ENCODE peak calls at places on chromosomes 7 and 10, in four cellular contexts. M is globus pallidus, C is GDM1, R is lower lobe of right lung. B is an unnamed sample.
A peak's percentile ranks its signal among the peaks of the same experiment; 100 is the strongest.

GRCh38 chr10:13792011-13792410 is 205.2 kb downstream of the PRPF18 start:
- DNase-seq in M (no peak), C (no peak), R (no peak), B (no peak)

GRCh38 chr7:150983893-150984368 is 5.8 kb upstream of the KCNH2 start:
- DNase-seq in M (no peak), C (no peak), R (no peak), B (no peak)

GRCh38 chr10:6119962-6120361 is 31.1 kb downstream of the RBM17 start:
- DNase-seq in M (no peak), C (no peak), R (no peak), B (no peak)

GRCh38 chr10:23171232-23171876 is 20.8 kb upstream of the PTF1A start:
- DNase-seq in M (no peak), C (no peak), R (no peak), B (no peak)

GRCh38 chr10:32093650-32094049 is 37.4 kb upstream of the KIF5B start:
- DNase-seq in M (no peak), C (no peak), R (no peak), B (no peak)

GRCh38 chr10:117346574-117346973 is 28.7 kb downstream of the PDZD8 start:
- DNase-seq in M (no peak), C (no peak), R (no peak), B (no peak)

GRCh38 chr7:122013070-122013469 is 131.0 kb downstream of the AASS start:
- DNase-seq in M (no peak), C (no peak), R (no peak), B (no peak)

GRCh38 chr7:137151056-137151731 is 192.3 kb downstream of the PTN start:
- DNase-seq in M (no peak), C (no peak), R (no peak), B (no peak)

GRCh38 chr7:107563072-107563760 is 504 bp downstream of the COG5 start:
- DNase-seq in M (no peak), C (no peak), R (no peak), B (peak; percentile 18)

GRCh38 chr10:21715531-21716195 is 181.6 kb downstream of the MLLT10 start:
- DNase-seq in M (no peak), C (no peak), R (no peak), B (no peak)

GRCh38 chr10:31536297-31536696 is 217.3 kb downstream of the ZEB1 start:
- DNase-seq in M (no peak), C (no peak), R (no peak), B (no peak)